ENCODE peak calls at places on chromosomes 2 and 18, in five cellular contexts. B is stimulated activated naive CD4-positive, alpha-beta T cell; D is endothelial cell; N is stimulated activated CD4-positive, alpha-beta T cell treated with anti-CD3 and anti-CD28 coated beads, TNF-alpha, amount 100 ng/mL, for 4 hours; J is iris pigment epithelial cell. E is an unnamed sample.

GRCh38 chr2:236867441-236868260 is 218.0 kb upstream of the COPS8 start:
- DNase-seq in N (no peak), D (no peak), J (no peak), B (no peak), E (no peak)

GRCh38 chr2:111121028-111121872 is 536 bp downstream of the BCL2L11 start:
- DNase-seq in N (peak), D (peak), J (peak), B (peak), E (no peak)

GRCh38 chr2:235268535-235268934 is 225.3 kb upstream of the AGAP1 start:
- DNase-seq in B (no peak), D (no peak), N (no peak), J (peak), E (no peak)

GRCh38 chr2:228917195-228917594 is 353.9 kb downstream of the PID1 start:
- DNase-seq in N (no peak), J (peak), B (no peak), D (no peak), E (no peak)

GRCh38 chr2:240981273-240981672 is 17.1 kb upstream of the SNED1 start:
- DNase-seq in J (peak), N (no peak), B (no peak), D (no peak), E (no peak)

GRCh38 chr2:145723872-145724271 is 1204.0 kb upstream of the ZEB2 start:
- DNase-seq in N (no peak), D (no peak), B (no peak), J (peak), E (no peak)

GRCh38 chr2:108194409-108195132 is 45.2 kb upstream of the SULT1C3 start:
- DNase-seq in J (peak), D (no peak), N (no peak), B (no peak), E (no peak)

GRCh38 chr2:31511376-31511775 is 69.4 kb downstream of the SRD5A2 start:
- DNase-seq in J (peak), B (no peak), D (no peak), N (no peak), E (no peak)

GRCh38 chr18:56836173-56836572 is 185.0 kb downstream of the WDR7 start:
- DNase-seq in N (no peak), D (no peak), J (no peak), B (no peak), E (no peak)

GRCh38 chr2:233798335-233799086 is 20.4 kb downstream of the MROH2A start:
- DNase-seq in D (no peak), B (no peak), J (no peak), N (no peak), E (no peak)

GRCh38 chr18:41745166-41746049 is 209.6 kb upstream of the PIK3C3 start:
- DNase-seq in J (peak), D (peak), N (no peak), B (no peak), E (peak)

GRCh38 chr2:136909777-136910176 is 144.4 kb downstream of the THSD7B start:
- DNase-seq in J (no peak), N (no peak), B (no peak), D (no peak), E (no peak)

GRCh38 chr2:29022455-29023128 is 41.5 kb downstream of the TOGARAM2 start:
- DNase-seq in J (peak), B (no peak), N (no peak), D (no peak), E (no peak)

GRCh38 chr18:36420826-36421225 is 123.3 kb downstream of the FHOD3 start:
- DNase-seq in B (no peak), D (no peak), N (no peak), J (no peak), E (no peak)

GRCh38 chr2:160613466-160614153 is 120.0 kb upstream of the RBMS1 start:
- DNase-seq in B (no peak), N (no peak), J (peak), D (no peak), E (no peak)

GRCh38 chr18:9915291-9916066 is 1.7 kb downstream of the VAPA start:
- DNase-seq in N (no peak), J (no peak), B (no peak), D (no peak), E (no peak)

GRCh38 chr2:237524631-237525030 is 37.6 kb downstream of the MLPH start:
- DNase-seq in N (no peak), D (no peak), J (no peak), B (no peak), E (no peak)

GRCh38 chr18:56709463-56709862 is 58.3 kb downstream of the WDR7 start:
- DNase-seq in B (peak), N (no peak), D (no peak), J (peak), E (peak)

GRCh38 chr18:26089247-26090129 is 925 bp downstream of the SS18 start:
- DNase-seq in J (peak), B (peak), D (no peak), N (no peak), E (no peak)

GRCh38 chr2:45691152-45691551 is 39.7 kb downstream of the PRKCE start:
- DNase-seq in B (no peak), D (no peak), J (no peak), N (no peak), E (no peak)

GRCh38 chr2:165070089-165070488 is 114.8 kb upstream of the SLC38A11 start:
- DNase-seq in D (no peak), B (no peak), N (no peak), J (no peak), E (peak)

GRCh38 chr2:120314656-120315366 is 31.1 kb upstream of the INHBB start:
- DNase-seq in D (no peak), N (no peak), B (peak), J (no peak), E (no peak)

GRCh38 chr2:216857131-216857550 is 2.7 kb downstream of the TNP1 start:
- DNase-seq in B (no peak), J (peak), D (no peak), N (no peak), E (no peak)

GRCh38 chr2:73961823-73962615 is 22.7 kb upstream of the TET3 start:
- DNase-seq in B (no peak), J (no peak), N (no peak), D (no peak), E (no peak)

GRCh38 chr2:199895406-199895805 is 15.7 kb upstream of the C2orf69 start:
- DNase-seq in B (no peak), D (no peak), J (peak), N (no peak), E (no peak)

GRCh38 chr2:18721038-18721922 is 131.9 kb upstream of the NT5C1B start:
- DNase-seq in J (peak), N (no peak), B (no peak), D (no peak), E (no peak)

GRCh38 chr2:54814367-54815155 is 91.1 kb downstream of the EML6 start:
- DNase-seq in N (no peak), J (no peak), B (no peak), D (no peak), E (no peak)

GRCh38 chr2:106869512-106870276 is 16.3 kb downstream of the ST6GAL2 start:
- DNase-seq in N (no peak), D (no peak), J (no peak), B (no peak), E (no peak)

GRCh38 chr18:36580266-36580665 is 248.5 kb downstream of the TPGS2 start:
- DNase-seq in D (no peak), N (no peak), B (no peak), J (peak), E (no peak)

GRCh38 chr2:181594322-181594721 is 62.6 kb downstream of the CERKL start:
- DNase-seq in D (no peak), J (no peak), N (no peak), B (no peak), E (no peak)

GRCh38 chr2:237650455-237650850 is 23.1 kb downstream of the LRRFIP1 start:
- DNase-seq in D (no peak), J (no peak), B (no peak), N (no peak), E (no peak)

GRCh38 chr2:233063269-233063975 is 3.3 kb downstream of the INPP5D start:
- DNase-seq in B (no peak), N (no peak), D (no peak), J (no peak), E (no peak)